ENCODE peak calls at places on chromosome 13, in eight cellular contexts. B is stimulated activated CD4-positive, alpha-beta T cell treated with anti-CD3 and anti-CD28 coated beads, Interleukin-12 subunit alpha, Interleukin-12 subunit beta, amount 100 ng/mL, for 4 hours; Y is HT1080; I is HT-29; J is NCI-H2107; F is activated T-cell treated with anti-CD3 and anti-CD28 coated beads, Interleukin-2, amount 50 U/mL, for 4 hours; C is neuronal stem cell; V is cerebellum. M is an unnamed sample.

GRCh38 chr13:76164290-76164689 is 528.2 kb downstream of the LMO7 start:
- DNase-seq in B (no peak), Y (peak), I (no peak), J (no peak), F (no peak), C (no peak), V (no peak), M (no peak)

GRCh38 chr13:78046349-78046748 is 127.7 kb upstream of the EDNRB start:
- DNase-seq in B (no peak), Y (no peak), I (no peak), J (no peak), F (no peak), C (no peak), V (no peak), M (no peak)

GRCh38 chr13:52454459-52454824 is 836 bp upstream of the CKAP2 start:
- DNase-seq in B (no peak), Y (peak), I (peak), J (peak), F (no peak), C (no peak), V (peak), M (no peak)

GRCh38 chr13:35596299-35596698 is 119.8 kb upstream of the MAB21L1 start:
- DNase-seq in B (no peak), Y (no peak), I (no peak), J (no peak), F (no peak), C (no peak), V (no peak), M (no peak)

GRCh38 chr13:20461860-20462532 is 63.7 kb downstream of the CRYL1 start:
- DNase-seq in B (no peak), Y (no peak), I (no peak), J (no peak), F (no peak), C (no peak), V (no peak), M (no peak)

GRCh38 chr13:35723820-35724219 is 247.3 kb upstream of the MAB21L1 start:
- DNase-seq in B (no peak), Y (peak), I (no peak), J (no peak), F (no peak), C (no peak), V (no peak), M (no peak)

GRCh38 chr13:46620029-46620428 is 67.1 kb downstream of the LRCH1 start:
- DNase-seq in B (no peak), Y (no peak), I (no peak), J (no peak), F (no peak), C (no peak), V (no peak), M (no peak)

GRCh38 chr13:20159646-20160345 is 1.1 kb downstream of the GJA3 start:
- DNase-seq in B (no peak), Y (peak), I (no peak), J (no peak), F (no peak), C (no peak), V (no peak), M (no peak)

GRCh38 chr13:28031929-28032328 is 43.4 kb upstream of the URAD start:
- DNase-seq in B (no peak), Y (no peak), I (no peak), J (no peak), F (no peak), C (no peak), V (no peak), M (no peak)

GRCh38 chr13:37647038-37647650 is 48.6 kb upstream of the POSTN start:
- DNase-seq in B (no peak), Y (no peak), I (no peak), J (no peak), F (no peak), C (peak), V (no peak), M (no peak)

GRCh38 chr13:32001392-32001768 is 30.2 kb upstream of the FRY start:
- DNase-seq in B (no peak), Y (peak), I (peak), J (no peak), F (no peak), C (peak), V (no peak), M (no peak)

GRCh38 chr13:98374750-98375149 is 197.7 kb upstream of the RNF113B start:
- DNase-seq in B (no peak), Y (no peak), I (no peak), J (no peak), F (no peak), C (no peak), V (no peak), M (no peak)

GRCh38 chr13:100298691-100299090 is 209.8 kb downstream of the PCCA start:
- DNase-seq in B (no peak), Y (no peak), I (no peak), J (no peak), F (no peak), C (no peak), V (no peak), M (no peak)

GRCh38 chr13:58843567-58843966 is 1212.0 kb downstream of the PCDH17 start:
- DNase-seq in B (no peak), Y (peak), I (peak), J (no peak), F (no peak), C (no peak), V (no peak), M (no peak)

GRCh38 chr13:72639377-72639776 is 88.1 kb downstream of the MZT1 start:
- DNase-seq in B (no peak), Y (no peak), I (no peak), J (no peak), F (no peak), C (no peak), V (no peak), M (no peak)

GRCh38 chr13:102913924-102914628 is 68.2 kb downstream of the ERCC5 start:
- DNase-seq in B (no peak), Y (peak), I (peak), J (no peak), F (no peak), C (no peak), V (peak), M (no peak)

GRCh38 chr13:27170521-27171243 is 929 bp downstream of the USP12 start:
- DNase-seq in B (peak), Y (peak), I (peak), J (no peak), F (peak), C (peak), V (peak), M (no peak)

GRCh38 chr13:107834268-107834667 is 381.1 kb downstream of the LIG4 start:
- DNase-seq in B (no peak), Y (peak), I (peak), J (no peak), F (no peak), C (no peak), V (no peak), M (no peak)

GRCh38 chr13:94248454-94249233 is 230.8 kb downstream of the DCT start:
- DNase-seq in B (no peak), Y (no peak), I (no peak), J (no peak), F (no peak), C (no peak), V (no peak), M (no peak)

M was measured in activated CD4-positive, CD25-positive, alpha-beta regulatory T cell.